ENCODE peak calls at places on chromosomes 12 and 14, in five cellular contexts. V, T, K, E and I are unnamed samples.

GRCh38 chr12:85662209-85662607 is 174.0 kb downstream of the RASSF9 start:
- DNase-seq in V (no peak), T (no peak), K (no peak), E (no peak), I (peak; percentile 8)

GRCh38 chr14:102590667-102591099 is 1.8 kb upstream of the RCOR1 start:
- DNase-seq in V (peak; percentile 72), T (peak; percentile 84), K (peak; percentile 54), E (peak; percentile 33), I (peak; percentile 45)

GRCh38 chr14:24775919-24776318 is 141.9 kb upstream of the GZMB start:
- DNase-seq in V (no peak), T (no peak), K (no peak), E (no peak), I (no peak)

GRCh38 chr14:50768693-50769092 is 62.3 kb downstream of the NIN start:
- DNase-seq in V (no peak), T (no peak), K (no peak), E (no peak), I (no peak)

GRCh38 chr12:43312991-43313505 is 239.0 kb downstream of the ADAMTS20 start:
- DNase-seq in V (no peak), T (no peak), K (no peak), E (no peak), I (peak; percentile 47)

GRCh38 chr14:20866963-20867362 is 24.2 kb upstream of the RNASE3 start:
- DNase-seq in V (no peak), T (no peak), K (peak; percentile 16), E (peak; percentile 24), I (peak; percentile 41)

GRCh38 chr12:105848286-105848685 is 290.5 kb downstream of the NUAK1 start:
- DNase-seq in V (no peak), T (no peak), K (no peak), E (no peak), I (no peak)

GRCh38 chr12:122282066-122282465 is 15.8 kb upstream of the VPS33A start:
- DNase-seq in V (no peak), T (no peak), K (no peak), E (peak; percentile 13), I (no peak)

GRCh38 chr12:82651489-82651888 is 35.2 kb upstream of the TMTC2 start:
- DNase-seq in V (peak; percentile 25), T (no peak), K (peak; percentile 83), E (no peak), I (no peak)

GRCh38 chr14:90332271-90332584 is 487 bp upstream of the NRDE2 start:
- DNase-seq in V (no peak), T (no peak), K (no peak), E (no peak), I (no peak)

GRCh38 chr14:48925184-48925583 is 661.0 kb downstream of the RPS29 start:
- DNase-seq in V (no peak), T (no peak), K (no peak), E (no peak), I (no peak)

GRCh38 chr12:630656-631632 is 32.3 kb downstream of the NINJ2 start:
- DNase-seq in V (no peak), T (no peak), K (no peak), E (peak; percentile 28), I (peak; percentile 95)

GRCh38 chr12:132484891-132485441 is 5.0 kb upstream of the FBRSL1 start:
- DNase-seq in V (no peak), T (no peak), K (no peak), E (no peak), I (no peak)

GRCh38 chr12:96263449-96263902 is 69.3 kb downstream of the ELK3 start:
- DNase-seq in V (no peak), T (peak; percentile 90), K (no peak), E (peak; percentile 88), I (no peak)

GRCh38 chr14:79842270-79842669 is 369.0 kb downstream of the DIO2 start:
- DNase-seq in V (peak; percentile 20), T (no peak), K (no peak), E (no peak), I (no peak)

GRCh38 chr12:90512518-90512917 is 442.5 kb downstream of the CCER1 start:
- DNase-seq in V (no peak), T (no peak), K (no peak), E (no peak), I (no peak)

GRCh38 chr12:124848621-124849380 is 14.9 kb downstream of the SCARB1 start:
- DNase-seq in V (no peak), T (no peak), K (no peak), E (no peak), I (no peak)

GRCh38 chr12:14896477-14897184 is 11.0 kb upstream of the MGP start:
- DNase-seq in V (no peak), T (no peak), K (no peak), E (no peak), I (no peak)

GRCh38 chr12:111268738-111269572 is 99.9 kb downstream of the PHETA1 start:
- DNase-seq in V (no peak), T (no peak), K (peak; percentile 6), E (no peak), I (peak; percentile 67)

GRCh38 chr12:52307836-52308806 is 13.1 kb downstream of the KRT83 start:
- DNase-seq in V (no peak), T (no peak), K (peak; percentile 24), E (peak; percentile 13), I (peak; percentile 71)

GRCh38 chr14:20609215-20610001 is 18.2 kb upstream of the RNASE12 start:
- DNase-seq in V (peak; percentile 85), T (peak; percentile 96), K (peak; percentile 84), E (peak; percentile 89), I (peak; percentile 86)

GRCh38 chr12:93090768-93091172 is 161.7 kb upstream of the EEA1 start:
- DNase-seq in V (peak; percentile 17), T (no peak), K (peak; percentile 76), E (peak; percentile 76), I (peak; percentile 21)

GRCh38 chr12:114836609-114837008 is 152.6 kb upstream of the TBX3 start:
- DNase-seq in V (no peak), T (no peak), K (no peak), E (no peak), I (no peak)

GRCh38 chr12:98343002-98343567 is 172.3 kb upstream of the TMPO start:
- DNase-seq in V (no peak), T (no peak), K (no peak), E (no peak), I (no peak)

GRCh38 chr12:106865685-106866084 is 90.0 kb upstream of the TMEM263 start:
- DNase-seq in V (no peak), T (no peak), K (no peak), E (no peak), I (no peak)

GRCh38 chr12:55696796-55697462 is 10.8 kb downstream of the ITGA7 start:
- DNase-seq in V (no peak), T (no peak), K (no peak), E (no peak), I (no peak)

GRCh38 chr14:70073924-70074566 is 114.7 kb downstream of the SLC8A3 start:
- DNase-seq in V (peak; percentile 85), T (peak; percentile 87), K (peak; percentile 64), E (peak; percentile 35), I (peak; percentile 80)

GRCh38 chr14:61438860-61439765 is 117.7 kb downstream of the PRKCH start:
- DNase-seq in V (peak; percentile 74), T (peak; percentile 85), K (no peak), E (peak; percentile 91), I (peak; percentile 66)

GRCh38 chr12:132597333-132598283 is 12.8 kb downstream of the LRCOL1 start:
- DNase-seq in V (no peak), T (no peak), K (peak; percentile 13), E (peak; percentile 53), I (no peak)

GRCh38 chr12:48979602-48980388 is 1.7 kb downstream of the WNT1 start:
- DNase-seq in V (no peak), T (no peak), K (no peak), E (no peak), I (peak; percentile 41)
- H3K4me3 ChIP-seq in V (no peak overlapping the region), T (peak overlapping the region; percentile 44), K (no peak overlapping the region), E (no peak overlapping the region), I (no peak overlapping the region)

DNA sequence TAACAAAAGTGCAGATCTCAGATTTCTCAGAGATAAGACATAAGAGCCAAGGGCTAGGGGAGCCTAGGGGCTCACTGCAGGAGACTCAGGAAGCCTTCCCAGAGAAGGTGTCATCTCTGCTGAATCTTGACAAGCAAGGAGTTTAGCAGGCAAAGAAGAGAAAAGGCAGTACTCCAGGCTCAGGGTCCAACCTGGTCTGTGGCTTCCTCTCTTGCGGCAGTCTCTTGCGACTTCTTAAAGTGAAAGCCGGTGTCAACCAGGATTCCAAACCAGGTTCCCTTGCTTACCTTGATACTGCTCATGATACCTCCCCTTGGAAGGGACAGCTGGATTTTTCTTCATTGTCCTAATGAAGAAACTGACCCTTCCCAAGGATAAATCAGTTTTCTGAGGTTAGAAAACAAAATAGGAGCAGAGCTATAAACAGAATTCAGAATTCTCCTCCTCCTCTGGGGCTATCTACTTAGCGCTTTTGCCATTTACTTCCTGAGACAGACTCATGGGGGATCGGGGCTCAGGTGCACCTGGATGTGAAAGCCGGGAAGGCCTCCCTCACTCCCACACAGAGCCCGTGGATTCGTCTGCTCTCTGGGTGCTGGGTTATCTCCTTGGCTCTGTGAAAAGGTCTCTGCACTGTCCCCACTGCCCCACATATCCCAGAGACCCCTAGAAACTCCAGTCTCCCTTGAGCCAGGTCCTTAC is 1.8 kb upstream of the SCNN1A start:
- DNase-seq in V (no peak), T (no peak), K (no peak), E (no peak), I (no peak)
- TF ChIP-seq MAX in V (no peak), T (no peak), K (no peak), E (no peak), I (no peak)

GRCh38 chr12:84313326-84313675 is 599.3 kb downstream of the SLC6A15 start:
- DNase-seq in V (no peak), T (no peak), K (no peak), E (no peak), I (no peak)
- H3K4me3 ChIP-seq in V (no peak overlapping the region), T (no peak overlapping the region), K (no peak overlapping the region), E (no peak overlapping the region), I (no peak overlapping the region)

GRCh38 chr12:57737467-57738141 is 938 bp downstream of the AGAP2 start:
- DNase-seq in V (no peak), T (no peak), K (no peak), E (no peak), I (no peak)

GRCh38 chr12:57735952-57736742 is 2.4 kb downstream of the AGAP2 start:
- DNase-seq in V (no peak), T (peak; percentile 37), K (no peak), E (no peak), I (no peak)

GRCh38 chr12:57738142-57738474 is 434 bp downstream of the AGAP2 start:
- DNase-seq in V (no peak), T (no peak), K (no peak), E (no peak), I (no peak)

GRCh38 chr12:57735198-57735855 is 3.2 kb downstream of the AGAP2 start:
- DNase-seq in V (no peak), T (peak; percentile 23), K (no peak), E (no peak), I (no peak)

DNA sequence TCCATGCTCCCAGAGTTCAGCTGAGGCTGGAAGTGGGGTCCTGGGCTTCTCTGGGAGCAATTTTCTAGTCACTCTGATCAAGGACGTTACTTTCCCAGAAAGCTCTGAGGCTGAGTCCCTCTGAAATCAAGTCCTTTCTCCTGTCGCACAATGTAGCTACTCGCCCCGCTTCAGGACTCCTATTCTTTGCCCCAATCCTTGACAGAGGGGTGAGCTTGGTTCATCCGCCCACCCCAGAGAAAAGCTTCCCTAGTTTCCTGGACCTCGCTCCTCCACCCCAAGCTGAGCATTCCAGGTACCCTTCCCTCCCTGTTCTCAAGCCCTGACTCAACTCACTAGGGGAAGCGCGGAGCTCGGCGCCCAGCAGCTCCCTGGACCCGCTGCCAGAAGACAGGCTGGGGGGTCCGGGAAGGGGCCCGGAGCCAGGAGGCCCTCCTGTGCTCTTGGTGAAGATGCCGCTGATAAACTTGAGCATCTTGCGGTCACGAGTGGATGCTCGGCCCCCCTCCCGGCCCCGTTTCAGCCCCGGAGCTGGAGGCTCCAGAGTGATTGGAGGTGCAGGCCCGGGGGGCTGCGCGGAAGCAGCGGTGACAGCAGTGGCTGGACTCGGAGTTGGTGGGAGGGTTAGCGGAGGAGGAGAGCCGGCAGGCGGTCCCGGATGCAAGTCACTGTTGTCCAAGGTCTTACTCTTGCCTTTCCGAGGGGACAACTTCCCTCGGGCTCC is 1.6 kb downstream of the AGAP2 start:
- DNase-seq in V (no peak), T (no peak), K (no peak), E (no peak), I (no peak)
- TF ChIP-seq MAX in V (no peak), T (no peak), K (no peak), E (no peak), I (no peak)